ENCODE peak calls at places on chromosomes 12 and 14, in seven cellular contexts. One of them, this sample, is unnamed.

GRCh38 chr14:77782202-77782601 is 17.7 kb upstream of the ADCK1 start:
- DNase-seq in trophoblast cell: no peak
- DNase-seq in ascending aorta: no peak
- DNase-seq in amniotic epithelial cell: peak; percentile 44
- DNase-seq in SHP77 treated with DMSO at 0.1 percent for 48 hours: no peak
- DNase-seq in vagina: no peak
- DNase-seq in NCI-H2081 treated with DMSO at 0.1 percent for 48 hours: no peak
- DNase-seq in this sample: no peak

GRCh38 chr12:79524507-79525148 is 166.1 kb downstream of the PAWR start:
- DNase-seq in ascending aorta: no peak
- DNase-seq in vagina: no peak
- DNase-seq in trophoblast cell: no peak
- DNase-seq in SHP77 treated with DMSO at 0.1 percent for 48 hours: no peak
- DNase-seq in amniotic epithelial cell: peak; percentile 29
- DNase-seq in NCI-H2081 treated with DMSO at 0.1 percent for 48 hours: no peak
- DNase-seq in this sample: no peak

GRCh38 chr14:102775855-102776760 is 1.1 kb upstream of the TRAF3 start:
- DNase-seq in NCI-H2081 treated with DMSO at 0.1 percent for 48 hours: no peak
- DNase-seq in amniotic epithelial cell: peak; percentile 84
- DNase-seq in SHP77 treated with DMSO at 0.1 percent for 48 hours: no peak
- DNase-seq in ascending aorta: no peak
- DNase-seq in trophoblast cell: peak; percentile 72
- DNase-seq in vagina: no peak
- DNase-seq in this sample: peak; percentile 60

GRCh38 chr12:14716848-14717444 is 20.5 kb upstream of the GUCY2C start:
- DNase-seq in NCI-H2081 treated with DMSO at 0.1 percent for 48 hours: no peak
- DNase-seq in SHP77 treated with DMSO at 0.1 percent for 48 hours: no peak
- DNase-seq in amniotic epithelial cell: peak; percentile 42
- DNase-seq in trophoblast cell: peak; percentile 75
- DNase-seq in vagina: no peak
- DNase-seq in ascending aorta: no peak
- DNase-seq in this sample: no peak

GRCh38 chr12:111268738-111269572 is 99.9 kb downstream of the PHETA1 start:
- DNase-seq in trophoblast cell: peak; percentile 49
- DNase-seq in NCI-H2081 treated with DMSO at 0.1 percent for 48 hours: no peak
- DNase-seq in amniotic epithelial cell: no peak
- DNase-seq in vagina: no peak
- DNase-seq in ascending aorta: no peak
- DNase-seq in SHP77 treated with DMSO at 0.1 percent for 48 hours: no peak
- DNase-seq in this sample: no peak

GRCh38 chr12:53123578-53124351 is 20.5 kb downstream of the SOAT2 start:
- DNase-seq in trophoblast cell: peak; percentile 62
- DNase-seq in amniotic epithelial cell: peak; percentile 52
- DNase-seq in SHP77 treated with DMSO at 0.1 percent for 48 hours: no peak
- DNase-seq in vagina: no peak
- DNase-seq in ascending aorta: no peak
- DNase-seq in NCI-H2081 treated with DMSO at 0.1 percent for 48 hours: no peak
- DNase-seq in this sample: no peak

GRCh38 chr14:32470161-32470705 is 141.1 kb downstream of the AKAP6 start:
- DNase-seq in SHP77 treated with DMSO at 0.1 percent for 48 hours: no peak
- DNase-seq in vagina: no peak
- DNase-seq in NCI-H2081 treated with DMSO at 0.1 percent for 48 hours: no peak
- DNase-seq in ascending aorta: no peak
- DNase-seq in amniotic epithelial cell: no peak
- DNase-seq in trophoblast cell: no peak
- DNase-seq in this sample: no peak

GRCh38 chr12:107219301-107219700 is 126.0 kb upstream of the CRY1 start:
- DNase-seq in vagina: no peak
- DNase-seq in NCI-H2081 treated with DMSO at 0.1 percent for 48 hours: no peak
- DNase-seq in SHP77 treated with DMSO at 0.1 percent for 48 hours: no peak
- DNase-seq in ascending aorta: no peak
- DNase-seq in amniotic epithelial cell: no peak
- DNase-seq in trophoblast cell: no peak
- DNase-seq in this sample: no peak

This sample was measured in CD14-positive monocyte.